ENCODE peak calls at places on chromosomes 3 and 15, in nine cellular contexts. U, R, L, F, X, B, W, K and E are unnamed samples.
A peak's percentile ranks its signal among the peaks of the same experiment; 100 is the strongest.

GRCh38 chr15:62957130-62957529 is 85.4 kb upstream of the TPM1 start:
- DNase-seq in U (no peak), X (no peak), F (no peak), R (no peak), K (no peak), B (no peak), L (no peak), W (no peak), E (peak; percentile 50)

GRCh38 chr3:167565489-167565888 is 88.3 kb downstream of the WDR49 start:
- DNase-seq in K (no peak), X (no peak), B (no peak), R (no peak), F (no peak), L (no peak), W (no peak), U (no peak), E (no peak)

GRCh38 chr3:122508135-122508914 is 6.4 kb downstream of the KPNA1 start:
- DNase-seq in R (no peak), U (no peak), K (no peak), B (no peak), L (no peak), W (no peak), F (no peak), X (no peak), E (no peak)

GRCh38 chr15:68687136-68687735 is 108.4 kb downstream of the CORO2B start:
- DNase-seq in W (peak; percentile 9), R (no peak), U (no peak), X (peak; percentile 10), K (no peak), F (no peak), B (peak; percentile 8), L (no peak), E (no peak)

GRCh38 chr3:62529230-62529629 is 155.9 kb upstream of the FEZF2 start:
- DNase-seq in X (no peak), L (peak; percentile 24), U (peak; percentile 36), F (peak; percentile 16), R (peak; percentile 29), K (peak; percentile 31), W (no peak), B (no peak), E (no peak)

GRCh38 chr15:65752151-65752700 is 39.9 kb downstream of the DENND4A start:
- DNase-seq in U (no peak), W (no peak), R (no peak), K (no peak), L (no peak), F (no peak), X (no peak), B (no peak), E (no peak)

GRCh38 chr3:143822374-143822773 is 25.9 kb downstream of the SLC9A9 start:
- DNase-seq in B (no peak), R (no peak), X (no peak), L (peak; percentile 15), K (no peak), U (no peak), F (no peak), W (no peak), E (no peak)

GRCh38 chr3:53807117-53807521 is 39.1 kb downstream of the CHDH start:
- DNase-seq in B (peak; percentile 33), R (no peak), K (no peak), L (no peak), X (peak; percentile 49), U (no peak), W (no peak), F (no peak), E (peak; percentile 46)

GRCh38 chr15:39704684-39705083 is 78.0 kb downstream of the FSIP1 start:
- DNase-seq in U (no peak), R (no peak), F (no peak), X (no peak), L (no peak), K (no peak), W (no peak), B (no peak), E (no peak)

GRCh38 chr15:98888839-98889479 is 118.6 kb downstream of the PGPEP1L start:
- DNase-seq in W (no peak), F (no peak), R (no peak), K (no peak), B (no peak), X (no peak), U (no peak), L (no peak), E (peak; percentile 53)

GRCh38 chr15:38373016-38373415 is 80.9 kb upstream of the FAM98B start:
- DNase-seq in F (no peak), L (no peak), R (no peak), B (no peak), K (no peak), X (no peak), W (no peak), U (no peak), E (no peak)

GRCh38 chr3:69292959-69293574 is 92.8 kb downstream of the FRMD4B start:
- DNase-seq in B (no peak), F (no peak), R (no peak), W (no peak), U (no peak), K (no peak), L (no peak), X (no peak), E (no peak)

GRCh38 chr3:134331811-134332199 is 42.4 kb downstream of the AMOTL2 start:
- DNase-seq in L (no peak), F (no peak), X (peak; percentile 27), B (no peak), R (no peak), U (no peak), W (no peak), K (no peak), E (no peak)

GRCh38 chr3:94132777-94133176 is 69.9 kb downstream of the NSUN3 start:
- DNase-seq in L (no peak), B (no peak), W (no peak), F (no peak), X (no peak), K (no peak), U (no peak), R (no peak), E (no peak)

DNA sequence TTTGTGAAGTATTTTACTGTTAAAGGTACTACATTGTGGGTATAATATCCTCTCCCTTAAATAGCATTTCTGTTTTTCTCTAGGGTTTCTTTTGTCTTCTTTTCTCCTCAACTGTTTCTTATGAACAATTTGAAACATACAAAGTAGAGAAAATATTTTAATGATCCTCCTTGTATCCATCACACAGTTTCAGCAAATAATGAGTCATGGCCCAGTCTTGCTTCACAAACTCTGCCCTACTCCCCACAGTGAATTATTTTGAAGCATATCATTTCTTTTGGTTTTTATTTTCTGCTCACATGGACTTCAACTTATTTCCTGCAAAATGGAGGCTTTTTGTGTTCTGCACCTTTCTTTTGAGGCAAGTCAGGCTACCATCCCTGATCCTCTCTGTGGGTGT is 6.1 kb upstream of the SCAANT1 start:
- DNase-seq in L (no peak), U (no peak), X (no peak), R (no peak), K (no peak), F (no peak), B (no peak), W (no peak), E (no peak)
- H3K36me3 ChIP-seq in L (peaks cover 11% of the 10 kb centered on the region), U (no peaks in the 10 kb centered on the region), X (peaks cover 11% of the 10 kb centered on the region), R (peaks cover 70% of the 10 kb centered on the region), K (peaks cover 51% of the 10 kb centered on the region), F (peaks cover 3% of the 10 kb centered on the region), B (no peaks in the 10 kb centered on the region), W (peaks cover 61% of the 10 kb centered on the region), E (peaks cover 43% of the 10 kb centered on the region)

GRCh38 chr3:14301558-14301957 is 100.8 kb upstream of the SLC6A6 start:
- DNase-seq in R (no peak), K (no peak), F (no peak), B (no peak), U (no peak), X (peak; percentile 75), W (peak; percentile 91), L (no peak), E (no peak)

GRCh38 chr3:14306167-14306566 is 96.2 kb upstream of the SLC6A6 start:
- DNase-seq in R (no peak), L (no peak), F (no peak), W (no peak), K (no peak), B (no peak), U (no peak), X (no peak), E (no peak)

GRCh38 chr3:14304101-14305045 is 98.0 kb upstream of the SLC6A6 start:
- DNase-seq in F (no peak), W (no peak), L (no peak), U (no peak), R (no peak), K (no peak), X (no peak), B (no peak), E (no peak)

GRCh38 chr3:14305321-14305720 is 97.1 kb upstream of the SLC6A6 start:
- DNase-seq in L (no peak), W (no peak), F (no peak), X (no peak), K (no peak), B (no peak), U (no peak), R (no peak), E (no peak)

GRCh38 chr3:14303336-14304100 is 98.9 kb upstream of the SLC6A6 start:
- DNase-seq in L (no peak), U (no peak), W (no peak), R (no peak), F (no peak), X (no peak), K (no peak), B (no peak), E (no peak)
- H3K4me3 ChIP-seq in L (no peak overlapping the region), U (no peak overlapping the region), W (no peak overlapping the region), R (no peak overlapping the region), F (no peak overlapping the region), X (no peak overlapping the region), K (no peak overlapping the region), B (no peak overlapping the region), E (no peak overlapping the region)

GRCh38 chr15:85750807-85751730 is 43.7 kb downstream of the KLHL25 start:
- DNase-seq in W (peak; percentile 59), B (peak; percentile 44), X (peak; percentile 74), U (no peak), L (no peak), K (peak; percentile 24), F (no peak), R (no peak), E (peak; percentile 64)

GRCh38 chr15:85753791-85754452 is 40.8 kb downstream of the KLHL25 start:
- DNase-seq in R (no peak), W (no peak), K (no peak), F (no peak), B (peak; percentile 33), X (peak; percentile 58), U (no peak), L (no peak), E (no peak)

GRCh38 chr15:85751731-85752421 is 42.8 kb downstream of the KLHL25 start:
- DNase-seq in U (no peak), K (peak; percentile 17), R (no peak), X (peak; percentile 67), L (no peak), B (peak; percentile 44), W (peak; percentile 52), F (peak; percentile 16), E (peak; percentile 58)

GRCh38 chr15:85753261-85753660 is 41.5 kb downstream of the KLHL25 start:
- DNase-seq in R (no peak), W (no peak), U (no peak), L (no peak), K (no peak), B (no peak), F (no peak), X (peak; percentile 15), E (no peak)

GRCh38 chr15:85752591-85752990 is 42.1 kb downstream of the KLHL25 start:
- DNase-seq in L (no peak), K (peak; percentile 85), X (peak; percentile 65), F (peak; percentile 88), R (no peak), B (peak; percentile 84), U (no peak), W (peak; percentile 49), E (no peak)
- H3K27ac ChIP-seq in L (no peak overlapping the region), K (no peak overlapping the region), X (no peak overlapping the region), F (peak overlapping the region; percentile 32), R (peak overlapping the region; percentile 15), B (no peak overlapping the region), U (no peak overlapping the region), W (no peak overlapping the region), E (no peak overlapping the region)

GRCh38 chr3:112096176-112096575 is 10.0 kb downstream of the C3orf52 start:
- DNase-seq in B (no peak), K (no peak), W (no peak), L (no peak), R (no peak), X (no peak), F (no peak), U (no peak), E (no peak)
- H3K36me3 ChIP-seq in B (no peaks in the 10 kb centered on the region), K (peaks cover 4% of the 10 kb centered on the region), W (no peaks in the 10 kb centered on the region), L (peaks cover 6% of the 10 kb centered on the region), R (no peaks in the 10 kb centered on the region), X (no peaks in the 10 kb centered on the region), F (no peaks in the 10 kb centered on the region), U (no peaks in the 10 kb centered on the region), E (no peaks in the 10 kb centered on the region)